ENCODE peak calls at places on chromosomes 5 and 9, in ten cellular contexts. One of them, this sample, is unnamed.

GRCh38 chr9:93305497-93306020 is 121.6 kb downstream of the WNK2 start:
- DNase-seq in AG20443: no peak
- DNase-seq in bronchial epithelial cell: no peak
- DNase-seq in stimulated activated CD4-positive, alpha-beta T cell treated with anti-CD3 and anti-CD28 coated beads, Interleukin-1b, Interleukin-23, amount 100 ng/mL, for 4 hours: no peak
- DNase-seq in CD4-positive, alpha-beta memory T cell: no peak
- DNase-seq in neural crest cell: no peak
- DNase-seq in NCI-H2081: no peak
- DNase-seq in pons: peak
- DNase-seq in HTR-8/SVneo: no peak
- DNase-seq in IMR-90: no peak
- DNase-seq in this sample: no peak

GRCh38 chr5:64767959-64768357 is 533 bp downstream of the SREK1IP1 start:
- DNase-seq in HTR-8/SVneo: no peak
- DNase-seq in NCI-H2081: peak
- DNase-seq in CD4-positive, alpha-beta memory T cell: no peak
- DNase-seq in neural crest cell: peak
- DNase-seq in bronchial epithelial cell: peak
- DNase-seq in pons: no peak
- DNase-seq in stimulated activated CD4-positive, alpha-beta T cell treated with anti-CD3 and anti-CD28 coated beads, Interleukin-1b, Interleukin-23, amount 100 ng/mL, for 4 hours: peak
- DNase-seq in AG20443: peak
- DNase-seq in IMR-90: peak
- DNase-seq in this sample: no peak

GRCh38 chr9:95981741-95982390 is 106.4 kb downstream of the ERCC6L2 start:
- DNase-seq in bronchial epithelial cell: no peak
- DNase-seq in pons: no peak
- DNase-seq in CD4-positive, alpha-beta memory T cell: peak
- DNase-seq in AG20443: no peak
- DNase-seq in HTR-8/SVneo: no peak
- DNase-seq in IMR-90: no peak
- DNase-seq in stimulated activated CD4-positive, alpha-beta T cell treated with anti-CD3 and anti-CD28 coated beads, Interleukin-1b, Interleukin-23, amount 100 ng/mL, for 4 hours: no peak
- DNase-seq in NCI-H2081: peak
- DNase-seq in neural crest cell: no peak
- DNase-seq in this sample: no peak

GRCh38 chr5:122921826-122922225 is 76.4 kb downstream of the SNX24 start:
- DNase-seq in CD4-positive, alpha-beta memory T cell: no peak
- DNase-seq in pons: no peak
- DNase-seq in neural crest cell: no peak
- DNase-seq in HTR-8/SVneo: no peak
- DNase-seq in AG20443: no peak
- DNase-seq in stimulated activated CD4-positive, alpha-beta T cell treated with anti-CD3 and anti-CD28 coated beads, Interleukin-1b, Interleukin-23, amount 100 ng/mL, for 4 hours: no peak
- DNase-seq in IMR-90: no peak
- DNase-seq in NCI-H2081: no peak
- DNase-seq in bronchial epithelial cell: no peak
- DNase-seq in this sample: peak

GRCh38 chr9:137606734-137607138 is 1.2 kb downstream of the ARRDC1 start:
- DNase-seq in NCI-H2081: no peak
- DNase-seq in pons: no peak
- DNase-seq in neural crest cell: no peak
- DNase-seq in HTR-8/SVneo: no peak
- DNase-seq in bronchial epithelial cell: no peak
- DNase-seq in stimulated activated CD4-positive, alpha-beta T cell treated with anti-CD3 and anti-CD28 coated beads, Interleukin-1b, Interleukin-23, amount 100 ng/mL, for 4 hours: no peak
- DNase-seq in AG20443: no peak
- DNase-seq in IMR-90: no peak
- DNase-seq in CD4-positive, alpha-beta memory T cell: no peak
- DNase-seq in this sample: no peak

GRCh38 chr9:38025166-38025565 is 43.9 kb downstream of the SHB start:
- DNase-seq in neural crest cell: no peak
- DNase-seq in bronchial epithelial cell: no peak
- DNase-seq in IMR-90: no peak
- DNase-seq in AG20443: no peak
- DNase-seq in NCI-H2081: no peak
- DNase-seq in HTR-8/SVneo: no peak
- DNase-seq in pons: no peak
- DNase-seq in stimulated activated CD4-positive, alpha-beta T cell treated with anti-CD3 and anti-CD28 coated beads, Interleukin-1b, Interleukin-23, amount 100 ng/mL, for 4 hours: no peak
- DNase-seq in CD4-positive, alpha-beta memory T cell: no peak
- DNase-seq in this sample: no peak

GRCh38 chr5:96924016-96924443 is 11.8 kb upstream of the LNPEP start:
- DNase-seq in neural crest cell: no peak
- DNase-seq in IMR-90: no peak
- DNase-seq in stimulated activated CD4-positive, alpha-beta T cell treated with anti-CD3 and anti-CD28 coated beads, Interleukin-1b, Interleukin-23, amount 100 ng/mL, for 4 hours: no peak
- DNase-seq in pons: no peak
- DNase-seq in bronchial epithelial cell: peak
- DNase-seq in AG20443: no peak
- DNase-seq in HTR-8/SVneo: no peak
- DNase-seq in NCI-H2081: peak
- DNase-seq in CD4-positive, alpha-beta memory T cell: no peak
- DNase-seq in this sample: no peak

GRCh38 chr9:137318976-137319375 is 16.9 kb upstream of the NRARP start:
- DNase-seq in HTR-8/SVneo: no peak
- DNase-seq in pons: no peak
- DNase-seq in IMR-90: peak
- DNase-seq in bronchial epithelial cell: no peak
- DNase-seq in stimulated activated CD4-positive, alpha-beta T cell treated with anti-CD3 and anti-CD28 coated beads, Interleukin-1b, Interleukin-23, amount 100 ng/mL, for 4 hours: no peak
- DNase-seq in CD4-positive, alpha-beta memory T cell: no peak
- DNase-seq in neural crest cell: no peak
- DNase-seq in AG20443: peak
- DNase-seq in NCI-H2081: no peak
- DNase-seq in this sample: no peak

GRCh38 chr9:107340920-107341632 is 58.0 kb downstream of the RAD23B start:
- DNase-seq in pons: peak
- DNase-seq in bronchial epithelial cell: peak
- DNase-seq in neural crest cell: peak
- DNase-seq in AG20443: peak
- DNase-seq in NCI-H2081: peak
- DNase-seq in HTR-8/SVneo: peak
- DNase-seq in CD4-positive, alpha-beta memory T cell: peak
- DNase-seq in IMR-90: peak
- DNase-seq in stimulated activated CD4-positive, alpha-beta T cell treated with anti-CD3 and anti-CD28 coated beads, Interleukin-1b, Interleukin-23, amount 100 ng/mL, for 4 hours: peak
- DNase-seq in this sample: peak

GRCh38 chr5:168273056-168273980 is 18.1 kb upstream of the WWC1 start:
- DNase-seq in IMR-90: no peak
- DNase-seq in stimulated activated CD4-positive, alpha-beta T cell treated with anti-CD3 and anti-CD28 coated beads, Interleukin-1b, Interleukin-23, amount 100 ng/mL, for 4 hours: no peak
- DNase-seq in neural crest cell: no peak
- DNase-seq in AG20443: no peak
- DNase-seq in pons: no peak
- DNase-seq in bronchial epithelial cell: no peak
- DNase-seq in NCI-H2081: no peak
- DNase-seq in HTR-8/SVneo: no peak
- DNase-seq in CD4-positive, alpha-beta memory T cell: no peak
- DNase-seq in this sample: no peak

GRCh38 chr9:107999011-107999410 is 509.4 kb upstream of the KLF4 start:
- DNase-seq in CD4-positive, alpha-beta memory T cell: no peak
- DNase-seq in IMR-90: no peak
- DNase-seq in pons: no peak
- DNase-seq in stimulated activated CD4-positive, alpha-beta T cell treated with anti-CD3 and anti-CD28 coated beads, Interleukin-1b, Interleukin-23, amount 100 ng/mL, for 4 hours: no peak
- DNase-seq in neural crest cell: no peak
- DNase-seq in bronchial epithelial cell: no peak
- DNase-seq in NCI-H2081: no peak
- DNase-seq in AG20443: no peak
- DNase-seq in HTR-8/SVneo: no peak
- DNase-seq in this sample: no peak

GRCh38 chr9:110340306-110340705 is 2.6 kb upstream of the TXNDC8 start:
- DNase-seq in NCI-H2081: no peak
- DNase-seq in bronchial epithelial cell: peak
- DNase-seq in pons: no peak
- DNase-seq in stimulated activated CD4-positive, alpha-beta T cell treated with anti-CD3 and anti-CD28 coated beads, Interleukin-1b, Interleukin-23, amount 100 ng/mL, for 4 hours: no peak
- DNase-seq in neural crest cell: no peak
- DNase-seq in AG20443: no peak
- DNase-seq in CD4-positive, alpha-beta memory T cell: no peak
- DNase-seq in IMR-90: no peak
- DNase-seq in HTR-8/SVneo: no peak
- DNase-seq in this sample: peak

GRCh38 chr5:27706832-27707231 is 668.4 kb upstream of the CDH9 start:
- DNase-seq in NCI-H2081: no peak
- DNase-seq in bronchial epithelial cell: peak
- DNase-seq in AG20443: no peak
- DNase-seq in HTR-8/SVneo: no peak
- DNase-seq in CD4-positive, alpha-beta memory T cell: no peak
- DNase-seq in neural crest cell: no peak
- DNase-seq in pons: no peak
- DNase-seq in IMR-90: no peak
- DNase-seq in stimulated activated CD4-positive, alpha-beta T cell treated with anti-CD3 and anti-CD28 coated beads, Interleukin-1b, Interleukin-23, amount 100 ng/mL, for 4 hours: no peak
- DNase-seq in this sample: peak

GRCh38 chr5:125274211-125274610 is 527.8 kb upstream of the ZNF608 start:
- DNase-seq in HTR-8/SVneo: no peak
- DNase-seq in stimulated activated CD4-positive, alpha-beta T cell treated with anti-CD3 and anti-CD28 coated beads, Interleukin-1b, Interleukin-23, amount 100 ng/mL, for 4 hours: no peak
- DNase-seq in bronchial epithelial cell: no peak
- DNase-seq in neural crest cell: no peak
- DNase-seq in IMR-90: no peak
- DNase-seq in AG20443: no peak
- DNase-seq in CD4-positive, alpha-beta memory T cell: no peak
- DNase-seq in NCI-H2081: no peak
- DNase-seq in pons: no peak
- DNase-seq in this sample: no peak

GRCh38 chr5:72204946-72205345 is 97.7 kb downstream of the MAP1B start:
- DNase-seq in HTR-8/SVneo: no peak
- DNase-seq in stimulated activated CD4-positive, alpha-beta T cell treated with anti-CD3 and anti-CD28 coated beads, Interleukin-1b, Interleukin-23, amount 100 ng/mL, for 4 hours: no peak
- DNase-seq in CD4-positive, alpha-beta memory T cell: no peak
- DNase-seq in AG20443: no peak
- DNase-seq in IMR-90: peak
- DNase-seq in bronchial epithelial cell: no peak
- DNase-seq in neural crest cell: no peak
- DNase-seq in NCI-H2081: no peak
- DNase-seq in pons: no peak
- DNase-seq in this sample: peak

GRCh38 chr5:59328801-59329296 is 564.7 kb downstream of the PDE4D start:
- DNase-seq in IMR-90: peak
- DNase-seq in CD4-positive, alpha-beta memory T cell: no peak
- DNase-seq in NCI-H2081: peak
- DNase-seq in AG20443: no peak
- DNase-seq in HTR-8/SVneo: peak
- DNase-seq in bronchial epithelial cell: no peak
- DNase-seq in stimulated activated CD4-positive, alpha-beta T cell treated with anti-CD3 and anti-CD28 coated beads, Interleukin-1b, Interleukin-23, amount 100 ng/mL, for 4 hours: no peak
- DNase-seq in neural crest cell: no peak
- DNase-seq in pons: no peak
- DNase-seq in this sample: peak

GRCh38 chr9:35074141-35074540 is 1.7 kb upstream of the VCP start:
- DNase-seq in AG20443: no peak
- DNase-seq in pons: no peak
- DNase-seq in bronchial epithelial cell: no peak
- DNase-seq in CD4-positive, alpha-beta memory T cell: no peak
- DNase-seq in NCI-H2081: no peak
- DNase-seq in stimulated activated CD4-positive, alpha-beta T cell treated with anti-CD3 and anti-CD28 coated beads, Interleukin-1b, Interleukin-23, amount 100 ng/mL, for 4 hours: no peak
- DNase-seq in IMR-90: no peak
- DNase-seq in neural crest cell: no peak
- DNase-seq in HTR-8/SVneo: no peak
- DNase-seq in this sample: no peak

GRCh38 chr9:134396825-134397224 is 70.6 kb downstream of the RXRA start:
- DNase-seq in pons: no peak
- DNase-seq in IMR-90: no peak
- DNase-seq in CD4-positive, alpha-beta memory T cell: peak
- DNase-seq in neural crest cell: no peak
- DNase-seq in HTR-8/SVneo: peak
- DNase-seq in AG20443: no peak
- DNase-seq in NCI-H2081: no peak
- DNase-seq in bronchial epithelial cell: no peak
- DNase-seq in stimulated activated CD4-positive, alpha-beta T cell treated with anti-CD3 and anti-CD28 coated beads, Interleukin-1b, Interleukin-23, amount 100 ng/mL, for 4 hours: peak
- DNase-seq in this sample: no peak

GRCh38 chr5:5422819-5423515 is 490 bp downstream of the ICE1 start:
- DNase-seq in pons: peak
- DNase-seq in neural crest cell: peak
- DNase-seq in stimulated activated CD4-positive, alpha-beta T cell treated with anti-CD3 and anti-CD28 coated beads, Interleukin-1b, Interleukin-23, amount 100 ng/mL, for 4 hours: no peak
- DNase-seq in HTR-8/SVneo: no peak
- DNase-seq in NCI-H2081: peak
- DNase-seq in bronchial epithelial cell: peak
- DNase-seq in CD4-positive, alpha-beta memory T cell: no peak
- DNase-seq in AG20443: no peak
- DNase-seq in IMR-90: no peak
- DNase-seq in this sample: no peak

GRCh38 chr5:82901281-82901888 is 175.8 kb downstream of the TMEM167A start:
- DNase-seq in bronchial epithelial cell: no peak
- DNase-seq in IMR-90: no peak
- DNase-seq in NCI-H2081: no peak
- DNase-seq in neural crest cell: no peak
- DNase-seq in HTR-8/SVneo: no peak
- DNase-seq in stimulated activated CD4-positive, alpha-beta T cell treated with anti-CD3 and anti-CD28 coated beads, Interleukin-1b, Interleukin-23, amount 100 ng/mL, for 4 hours: no peak
- DNase-seq in CD4-positive, alpha-beta memory T cell: no peak
- DNase-seq in AG20443: no peak
- DNase-seq in pons: no peak
- DNase-seq in this sample: no peak

This sample was measured in amniotic epithelial cell.